ENCODE peak calls at places on chromosomes 11 and 22, in four cellular contexts. One of them, this sample, is unnamed.

GRCh38 chr11:96279421-96280290 is 63.3 kb downstream of the MAML2 start:
- DNase-seq in GM12878: no peak
- DNase-seq in H1: no peak
- DNase-seq in K562: no peak
- DNase-seq in this sample: no peak

GRCh38 chr11:129418039-129418438 is 42.4 kb downstream of the BARX2 start:
- DNase-seq in K562: no peak
- DNase-seq in H1: no peak
- DNase-seq in GM12878: peak; percentile 62
- DNase-seq in this sample: no peak

GRCh38 chr22:48675141-48675827 is 1152.4 kb downstream of the BRD1 start:
- DNase-seq in K562: no peak
- DNase-seq in H1: no peak
- DNase-seq in GM12878: no peak
- DNase-seq in this sample: no peak

GRCh38 chr22:50326959-50327710 is at the start of gene DENND6B:
- DNase-seq in K562: peak; percentile 76
- DNase-seq in GM12878: no peak
- DNase-seq in H1: no peak
- DNase-seq in this sample: peak; percentile 71

GRCh38 chr11:19947521-19948114 is 212.7 kb downstream of the DBX1 start:
- DNase-seq in K562: no peak
- DNase-seq in H1: no peak
- DNase-seq in GM12878: no peak
- DNase-seq in this sample: no peak

GRCh38 chr22:43731986-43732385 is 80.1 kb downstream of the EFCAB6 start:
- DNase-seq in GM12878: no peak
- DNase-seq in H1: no peak
- DNase-seq in K562: no peak
- DNase-seq in this sample: no peak

GRCh38 chr11:3970101-3970500 is 114.6 kb downstream of the STIM1 start:
- DNase-seq in GM12878: no peak
- DNase-seq in K562: no peak
- DNase-seq in H1: no peak
- DNase-seq in this sample: no peak

GRCh38 chr11:117888140-117888561 is 11.7 kb upstream of the FXYD6 start:
- DNase-seq in GM12878: no peak
- DNase-seq in H1: no peak
- DNase-seq in K562: no peak
- DNase-seq in this sample: no peak

GRCh38 chr22:45087802-45088201 is 75.9 kb upstream of the NUP50 start:
- DNase-seq in GM12878: no peak
- DNase-seq in K562: no peak
- DNase-seq in H1: no peak
- DNase-seq in this sample: no peak

GRCh38 chr11:63909621-63910506 is 7.1 kb downstream of the RCOR2 start:
- DNase-seq in GM12878: no peak
- DNase-seq in H1: no peak
- DNase-seq in K562: no peak
- DNase-seq in this sample: no peak

GRCh38 chr11:91700854-91701253 is 523.8 kb upstream of the FAT3 start:
- DNase-seq in H1: no peak
- DNase-seq in K562: no peak
- DNase-seq in GM12878: no peak
- DNase-seq in this sample: no peak

GRCh38 chr22:21937821-21938070 is 14.9 kb downstream of the PPM1F start:
- DNase-seq in GM12878: no peak
- DNase-seq in H1: no peak
- DNase-seq in K562: no peak
- DNase-seq in this sample: no peak

GRCh38 chr11:134266841-134267251 is 9.3 kb upstream of the GLB1L3 start:
- DNase-seq in K562: no peak
- DNase-seq in H1: no peak
- DNase-seq in GM12878: no peak
- DNase-seq in this sample: no peak

GRCh38 chr22:26751217-26751616 is 93.8 kb downstream of the MIAT start:
- DNase-seq in H1: peak; percentile 91
- DNase-seq in K562: no peak
- DNase-seq in GM12878: no peak
- DNase-seq in this sample: peak; percentile 36

GRCh38 chr11:18000760-18001159 is 12.1 kb downstream of the SERGEF start:
- DNase-seq in H1: no peak
- DNase-seq in K562: no peak
- DNase-seq in GM12878: no peak
- DNase-seq in this sample: no peak

GRCh38 chr22:31046591-31047226 is 34.4 kb upstream of the SMTN start:
- DNase-seq in K562: no peak
- DNase-seq in GM12878: no peak
- DNase-seq in H1: no peak
- DNase-seq in this sample: no peak

GRCh38 chr11:28903716-28904115 is 795.5 kb downstream of the METTL15 start:
- DNase-seq in GM12878: no peak
- DNase-seq in H1: no peak
- DNase-seq in K562: no peak
- DNase-seq in this sample: no peak

GRCh38 chr22:45983797-45984196 is 6.8 kb upstream of the WNT7B start:
- DNase-seq in K562: no peak
- DNase-seq in H1: no peak
- DNase-seq in GM12878: no peak
- DNase-seq in this sample: no peak

GRCh38 chr11:122633219-122633829 is 22.2 kb upstream of the UBASH3B start:
- DNase-seq in H1: no peak
- DNase-seq in GM12878: no peak
- DNase-seq in K562: no peak
- DNase-seq in this sample: peak; percentile 69

GRCh38 chr11:36449566-36450390 is 60.3 kb downstream of the TRAF6 start:
- DNase-seq in GM12878: no peak
- DNase-seq in H1: no peak
- DNase-seq in K562: no peak
- DNase-seq in this sample: no peak
- TF ChIP-seq HDAC2 in GM12878: no peak
- TF ChIP-seq HDAC2 in H1: no peak
- TF ChIP-seq HDAC2 in K562: no peak
- TF ChIP-seq HDAC2 in this sample: no peak

GRCh38 chr22:25680949-25681348 is 61.0 kb upstream of the MYO18B start:
- DNase-seq in GM12878: no peak
- DNase-seq in H1: no peak
- DNase-seq in K562: no peak
- DNase-seq in this sample: no peak
- TF ChIP-seq MAX in GM12878: no peak
- TF ChIP-seq MAX in H1: no peak
- TF ChIP-seq MAX in K562: no peak
- TF ChIP-seq MAX in this sample: no peak

GRCh38 chr11:68009391-68010000 is 631 bp upstream of the ALDH3B1 start:
- DNase-seq in GM12878: no peak
- DNase-seq in H1: no peak
- DNase-seq in K562: no peak
- DNase-seq in this sample: peak; percentile 76
- TF ChIP-seq RFX5 in GM12878: no peak
- TF ChIP-seq RFX5 in H1: no peak
- TF ChIP-seq RFX5 in K562: no peak
- TF ChIP-seq RFX5 in this sample: no peak

GRCh38 chr11:75731095-75731494 is 13.5 kb downstream of the MOGAT2 start:
- DNase-seq in K562: no peak
- DNase-seq in H1: no peak
- DNase-seq in GM12878: no peak
- DNase-seq in this sample: no peak
- TF ChIP-seq HDAC2 in K562: no peak
- TF ChIP-seq HDAC2 in H1: no peak
- TF ChIP-seq HDAC2 in GM12878: no peak
- TF ChIP-seq HDAC2 in this sample: no peak

GRCh38 chr11:27390959-27391326 is 27.9 kb upstream of the CCDC34 start:
- DNase-seq in H1: no peak
- DNase-seq in K562: no peak
- DNase-seq in GM12878: no peak
- DNase-seq in this sample: no peak
- TF ChIP-seq MAX in H1: no peak
- TF ChIP-seq MAX in K562: no peak
- TF ChIP-seq MAX in GM12878: no peak
- TF ChIP-seq MAX in this sample: no peak

GRCh38 chr11:32204751-32205150 is 113.9 kb downstream of the RCN1 start:
- DNase-seq in K562: no peak
- DNase-seq in H1: no peak
- DNase-seq in GM12878: no peak
- DNase-seq in this sample: no peak

GRCh38 chr11:32213223-32213622 is 122.3 kb downstream of the RCN1 start:
- DNase-seq in H1: no peak
- DNase-seq in K562: no peak
- DNase-seq in GM12878: no peak
- DNase-seq in this sample: peak; percentile 41

GRCh38 chr11:32215157-32215556 is 124.3 kb downstream of the RCN1 start:
- DNase-seq in GM12878: no peak
- DNase-seq in H1: no peak
- DNase-seq in K562: no peak
- DNase-seq in this sample: no peak

DNA sequence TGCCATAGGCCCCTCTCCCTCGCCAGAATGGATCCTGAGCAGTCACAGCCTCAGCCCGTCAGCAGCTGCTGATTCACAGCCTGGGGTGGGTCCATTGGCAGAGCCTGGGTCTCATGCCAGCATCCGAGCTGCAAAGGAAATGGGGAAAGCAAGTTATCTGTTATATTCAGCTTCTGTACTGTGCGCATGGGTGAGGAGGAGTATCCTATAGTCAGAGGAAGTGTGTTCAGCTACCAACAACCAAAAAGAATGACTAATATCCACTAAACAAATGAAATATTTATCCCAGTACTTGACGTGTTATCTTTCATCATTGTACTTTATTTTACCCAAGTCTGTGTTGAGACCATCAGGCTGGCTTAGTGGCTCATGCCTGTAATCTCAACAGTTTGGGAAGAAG is 119.7 kb downstream of the RCN1 start:
- DNase-seq in H1: no peak
- DNase-seq in GM12878: no peak
- DNase-seq in K562: no peak
- DNase-seq in this sample: peak; percentile 39
- TF ChIP-seq RFX5 in H1: no peak
- TF ChIP-seq RFX5 in GM12878: no peak
- TF ChIP-seq RFX5 in K562: no peak
- TF ChIP-seq RFX5 in this sample: no peak

DNA sequence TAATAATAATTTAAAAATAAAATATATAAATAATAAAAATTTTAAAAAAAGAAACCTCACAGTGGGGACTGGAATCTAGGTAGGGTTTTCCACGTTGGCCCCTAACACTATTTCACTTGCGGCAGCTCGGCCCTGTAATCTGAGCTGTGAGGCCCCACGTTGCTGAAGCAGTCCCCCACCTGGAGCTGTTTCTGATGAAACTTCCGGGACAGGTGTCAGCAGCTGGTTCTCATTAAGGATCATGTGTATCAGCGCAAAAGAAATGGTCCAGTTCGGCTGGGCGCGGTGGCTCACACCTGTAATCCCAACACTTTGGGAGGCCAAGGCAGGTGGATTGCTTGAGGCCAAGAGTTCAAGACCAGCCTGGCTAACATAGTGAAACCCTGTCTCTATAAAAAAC is 17.3 kb downstream of the RHOD start:
- DNase-seq in H1: no peak
- DNase-seq in K562: no peak
- DNase-seq in GM12878: no peak
- DNase-seq in this sample: no peak
- TF ChIP-seq HDAC2 in H1: no peak
- TF ChIP-seq HDAC2 in K562: no peak
- TF ChIP-seq HDAC2 in GM12878: no peak
- TF ChIP-seq HDAC2 in this sample: no peak

GRCh38 chr22:24101966-24102365 is 79.3 kb upstream of the SUSD2 start:
- DNase-seq in GM12878: no peak
- DNase-seq in H1: no peak
- DNase-seq in K562: no peak
- DNase-seq in this sample: no peak
- TF ChIP-seq MAX in GM12878: no peak
- TF ChIP-seq MAX in H1: no peak
- TF ChIP-seq MAX in K562: no peak
- TF ChIP-seq MAX in this sample: no peak

GRCh38 chr11:21174781-21175180 is 505.4 kb downstream of the NELL1 start:
- DNase-seq in GM12878: no peak
- DNase-seq in K562: no peak
- DNase-seq in H1: no peak
- DNase-seq in this sample: no peak

GRCh38 chr11:21180194-21180593 is 510.8 kb downstream of the NELL1 start:
- DNase-seq in K562: no peak
- DNase-seq in H1: no peak
- DNase-seq in GM12878: no peak
- DNase-seq in this sample: no peak

GRCh38 chr11:21177379-21177778 is 508.0 kb downstream of the NELL1 start:
- DNase-seq in GM12878: no peak
- DNase-seq in K562: no peak
- DNase-seq in H1: no peak
- DNase-seq in this sample: no peak
- TF ChIP-seq RFX5 in GM12878: no peak
- TF ChIP-seq RFX5 in K562: no peak
- TF ChIP-seq RFX5 in H1: no peak
- TF ChIP-seq RFX5 in this sample: no peak

DNA sequence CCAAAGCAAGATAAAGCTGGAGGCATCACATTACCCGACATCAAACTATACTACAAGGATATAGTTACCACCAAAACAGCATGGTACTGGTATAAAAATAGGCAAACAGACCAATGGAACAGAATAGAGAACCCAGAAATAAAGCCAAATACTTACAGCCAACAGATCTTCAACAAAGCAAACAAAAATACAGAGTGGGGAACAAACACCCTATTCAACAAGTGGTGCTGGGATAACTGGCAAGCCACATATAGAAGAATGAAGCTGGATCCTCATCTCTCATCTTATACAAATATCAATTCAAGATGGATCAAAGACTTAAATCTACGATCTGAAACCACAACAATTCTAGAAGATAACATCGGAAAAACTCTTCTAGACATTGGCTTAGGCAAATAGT is 50.0 kb upstream of the CLTCL1 start:
- DNase-seq in H1: no peak
- DNase-seq in K562: no peak
- DNase-seq in GM12878: no peak
- DNase-seq in this sample: no peak
- TF ChIP-seq HDAC2 in H1: no peak
- TF ChIP-seq HDAC2 in K562: no peak
- TF ChIP-seq HDAC2 in GM12878: no peak
- TF ChIP-seq HDAC2 in this sample: no peak

This sample was measured in A549.